ENCODE peak calls at places on chromosome 7, in five cellular contexts. Y is neural crest cell; O is activated CD8-positive, alpha-beta memory T cell treated with anti-CD3 and anti-CD28 coated beads, Interleukin-2, amount 50 U/mL, for 48 hours; X is skeletal muscle cell; Q is CD4-positive, alpha-beta memory T cell. Z is an unnamed sample.

GRCh38 chr7:47685712-47686376 is 103.9 kb upstream of the TNS3 start:
- DNase-seq in Q (no peak), O (no peak), Y (no peak), X (no peak), Z (peak)

GRCh38 chr7:100465299-100465698 is 1.2 kb upstream of the SPACDR start:
- DNase-seq in X (no peak), Q (no peak), O (no peak), Y (no peak), Z (no peak)

GRCh38 chr7:94623820-94624219 is 32.1 kb downstream of the SGCE start:
- DNase-seq in X (no peak), O (no peak), Y (no peak), Q (no peak), Z (no peak)

GRCh38 chr7:101673951-101674350 is 44.9 kb upstream of the MYL10 start:
- DNase-seq in Y (no peak), X (no peak), Q (no peak), O (no peak), Z (peak)

GRCh38 chr7:23474098-23474828 is 4.0 kb upstream of the IGF2BP3 start:
- DNase-seq in Y (peak), O (peak), Q (no peak), X (peak), Z (peak)

GRCh38 chr7:39217752-39218151 is 240.0 kb downstream of the POU6F2 start:
- DNase-seq in Q (no peak), O (no peak), Y (no peak), X (no peak), Z (no peak)

GRCh38 chr7:75599244-75599771 is 107.2 kb downstream of the SPDYE5 start:
- DNase-seq in O (no peak), Y (peak), Q (no peak), X (no peak), Z (no peak)

GRCh38 chr7:31997423-31997822 is 72.8 kb downstream of the PDE1C start:
- DNase-seq in O (no peak), Y (no peak), X (no peak), Q (no peak), Z (no peak)

GRCh38 chr7:40447345-40447744 is 312.5 kb downstream of the SUGCT start:
- DNase-seq in Y (no peak), Q (no peak), X (no peak), O (no peak), Z (no peak)

GRCh38 chr7:46544396-46545008 is 623.4 kb upstream of the IGFBP3 start:
- DNase-seq in Y (no peak), Q (no peak), O (no peak), X (peak), Z (peak)

GRCh38 chr7:22776964-22777363 is 45.7 kb downstream of the TOMM7 start:
- DNase-seq in Q (no peak), O (no peak), Y (no peak), X (no peak), Z (no peak)

GRCh38 chr7:16422100-16422430 is 727 bp upstream of the CRPPA start:
- DNase-seq in X (peak), O (no peak), Y (no peak), Q (no peak), Z (peak)

GRCh38 chr7:67866054-67866453 is 869.4 kb downstream of the TYW1 start:
- DNase-seq in X (no peak), Y (no peak), Q (no peak), O (no peak), Z (no peak)

GRCh38 chr7:51135576-51135975 is 181.0 kb downstream of the COBL start:
- DNase-seq in Y (no peak), O (no peak), X (no peak), Q (no peak), Z (no peak)

GRCh38 chr7:158957507-158957900 is 101.1 kb downstream of the DYNC2I1 start:
- DNase-seq in Q (no peak), X (no peak), O (no peak), Y (no peak), Z (no peak)